ENCODE peak calls at places on chromosome 7, in ten cellular contexts. B is stimulated activated CD4-positive, alpha-beta T cell treated with anti-CD3 and anti-CD28 coated beads, Interleukin-1b, Interleukin-23, amount 100 ng/mL, for 48 hours; S is T1000; M is IMR-90; W is NCI-H345; L is Kasumi-1; I is uterus; Z is psoas muscle; A is fibroblast of mammary gland; H is AG04450. X is an unnamed sample.

GRCh38 chr7:66957595-66958290 is 36.7 kb downstream of the TMEM248 start:
- DNase-seq in A (no peak), I (no peak), M (no peak), B (no peak), H (no peak), Z (no peak), S (no peak), L (no peak), W (no peak), X (no peak)

GRCh38 chr7:30038182-30038980 is 10.2 kb downstream of the PLEKHA8 start:
- DNase-seq in W (no peak), S (no peak), H (no peak), B (no peak), A (peak; percentile 82), M (peak; percentile 48), Z (no peak), I (no peak), L (no peak), X (no peak)

GRCh38 chr7:85471312-85471711 is 284.5 kb upstream of the SEMA3D start:
- DNase-seq in B (no peak), S (no peak), L (peak; percentile 54), M (peak; percentile 40), H (no peak), I (no peak), A (no peak), W (no peak), Z (no peak), X (no peak)

GRCh38 chr7:46616636-46617035 is 695.6 kb upstream of the IGFBP3 start:
- DNase-seq in W (no peak), A (peak; percentile 42), L (no peak), M (peak; percentile 34), S (no peak), Z (no peak), B (no peak), I (no peak), H (no peak), X (peak; percentile 55)

GRCh38 chr7:123615344-123615743 is 13.7 kb downstream of the ASB15 start:
- DNase-seq in B (no peak), M (peak; percentile 59), H (peak; percentile 21), A (peak; percentile 53), S (no peak), L (no peak), Z (no peak), W (no peak), I (no peak), X (no peak)

GRCh38 chr7:57215423-57215822 is 83.2 kb upstream of the ZNF479 start:
- DNase-seq in M (no peak), H (no peak), A (no peak), Z (no peak), I (no peak), W (no peak), S (no peak), L (no peak), B (no peak), X (no peak)

GRCh38 chr7:45033931-45034290 is 33.9 kb downstream of the CCM2 start:
- DNase-seq in H (no peak), S (no peak), I (no peak), L (no peak), Z (peak; percentile 62), W (no peak), A (no peak), M (no peak), B (no peak), X (peak; percentile 96)

GRCh38 chr7:151185762-151186639 is 1.0 kb downstream of the ASB10 start:
- DNase-seq in S (no peak), H (no peak), A (no peak), L (no peak), I (no peak), Z (peak; percentile 66), W (no peak), B (no peak), M (no peak), X (no peak)

GRCh38 chr7:95440394-95441038 is 5.7 kb upstream of the PON2 start:
- DNase-seq in H (no peak), A (no peak), S (no peak), W (no peak), B (no peak), Z (no peak), M (no peak), L (no peak), I (no peak), X (no peak)

GRCh38 chr7:91661727-91662126 is 218.8 kb downstream of the MTERF1 start:
- DNase-seq in Z (no peak), H (no peak), B (no peak), W (no peak), M (no peak), S (no peak), L (no peak), I (no peak), A (no peak), X (no peak)

GRCh38 chr7:55369427-55369826 is 4.3 kb downstream of the LANCL2 start:
- DNase-seq in W (no peak), H (peak; percentile 67), Z (no peak), A (peak; percentile 97), L (no peak), I (no peak), S (no peak), M (peak; percentile 95), B (no peak), X (no peak)

GRCh38 chr7:48637382-48637781 is 287.0 kb upstream of the CDC14C start:
- DNase-seq in B (no peak), H (no peak), S (no peak), Z (no peak), M (no peak), L (no peak), W (peak; percentile 87), I (no peak), A (peak; percentile 1), X (peak; percentile 61)

GRCh38 chr7:77954773-77955562 is 156.4 kb downstream of the PHTF2 start:
- DNase-seq in I (no peak), A (peak; percentile 19), Z (no peak), W (no peak), H (peak; percentile 23), L (no peak), B (no peak), M (peak; percentile 69), S (no peak), X (no peak)

GRCh38 chr7:71650653-71651337 is 518.9 kb downstream of the GALNT17 start:
- DNase-seq in B (no peak), Z (no peak), S (no peak), H (no peak), A (no peak), M (no peak), W (no peak), L (no peak), I (no peak), X (no peak)

GRCh38 chr7:100632951-100633717 is 8.2 kb downstream of the TFR2 start:
- DNase-seq in H (no peak), W (peak; percentile 59), S (no peak), M (peak; percentile 29), L (peak; percentile 66), I (no peak), A (peak; percentile 24), B (peak; percentile 67), Z (peak; percentile 60), X (peak; percentile 12)

GRCh38 chr7:1697499-1698125 is 27.5 kb downstream of the ELFN1 start:
- DNase-seq in Z (peak; percentile 19), H (no peak), W (no peak), B (no peak), A (no peak), S (no peak), L (no peak), M (no peak), I (peak; percentile 2), X (no peak)

GRCh38 chr7:123004931-123005330 is 9.4 kb upstream of the TAS2R16 start:
- DNase-seq in B (no peak), S (no peak), H (no peak), L (no peak), A (peak; percentile 11), Z (no peak), I (no peak), M (no peak), W (no peak), X (no peak)

GRCh38 chr7:28089120-28089714 is 91.4 kb downstream of the JAZF1 start:
- DNase-seq in L (no peak), I (no peak), M (no peak), A (no peak), H (no peak), B (no peak), W (no peak), Z (no peak), S (no peak), X (no peak)

GRCh38 chr7:108014747-108015682 is 12.1 kb upstream of the LAMB1 start:
- DNase-seq in B (no peak), A (peak; percentile 76), I (no peak), Z (no peak), L (no peak), M (peak; percentile 90), W (no peak), H (peak; percentile 47), S (no peak), X (peak; percentile 32)

GRCh38 chr7:123621707-123622106 is 20.1 kb downstream of the ASB15 start:
- DNase-seq in W (no peak), S (no peak), Z (no peak), M (no peak), H (no peak), A (no peak), I (no peak), L (no peak), B (no peak), X (no peak)

GRCh38 chr7:151249732-151250072 is 1.2 kb upstream of the SMARCD3 start:
- DNase-seq in L (no peak), S (no peak), M (peak; percentile 39), W (no peak), I (peak; percentile 79), A (no peak), H (no peak), Z (peak; percentile 81), B (no peak), X (no peak)

GRCh38 chr7:19508124-19508523 is 200.7 kb downstream of the POLR1F start:
- DNase-seq in B (no peak), I (no peak), Z (no peak), A (peak; percentile 44), S (no peak), W (peak; percentile 82), L (no peak), H (no peak), M (no peak), X (no peak)

GRCh38 chr7:55155351-55156117 is 136.7 kb downstream of the EGFR start:
- DNase-seq in L (no peak), A (no peak), H (no peak), S (no peak), W (peak; percentile 44), M (no peak), I (no peak), B (no peak), Z (no peak), X (no peak)

GRCh38 chr7:11703829-11704228 is 128.2 kb downstream of the THSD7A start:
- DNase-seq in Z (no peak), B (no peak), M (no peak), A (no peak), S (no peak), H (no peak), L (no peak), W (no peak), I (no peak), X (no peak)

GRCh38 chr7:151057989-151058765 is 480 bp upstream of the CDK5 start:
- DNase-seq in I (peak; percentile 99), H (peak; percentile 99), L (peak; percentile 99), A (peak; percentile 99), S (peak; percentile 95), M (peak; percentile 100), W (peak; percentile 100), B (peak; percentile 98), Z (peak; percentile 99), X (peak; percentile 99)

GRCh38 chr7:133355325-133355708 is 102.4 kb downstream of the EXOC4 start:
- DNase-seq in S (no peak), B (no peak), L (no peak), H (peak; percentile 67), M (peak; percentile 93), W (no peak), I (no peak), Z (no peak), A (peak; percentile 62), X (peak; percentile 9)

GRCh38 chr7:57653262-57653830 is 203.4 kb downstream of the ZNF716 start:
- DNase-seq in A (no peak), W (no peak), S (no peak), Z (no peak), I (no peak), H (no peak), M (no peak), B (no peak), L (no peak), X (no peak)

GRCh38 chr7:106767073-106767472 is 98.0 kb upstream of the PIK3CG start:
- DNase-seq in M (peak; percentile 51), H (no peak), W (no peak), B (no peak), S (no peak), Z (no peak), L (no peak), I (no peak), A (peak; percentile 16), X (peak; percentile 63)

X was measured in mammary epithelial cell.